ENCODE peak calls at places on chromosome X, in six cellular contexts. U is K562, J is A549, Q is HepG2, X is endothelial cell of umbilical vein, B is GM12878. R is an unnamed sample.

GRCh38 chrX:86002076-86002896 is 45.1 kb downstream of the CHM start:
- DNase-seq in U (peak), J (no peak), Q (peak), X (no peak), B (no peak), R (peak)

GRCh38 chrX:132775230-132775823 is 183.1 kb downstream of the HS6ST2 start:
- DNase-seq in U (no peak), J (no peak), Q (no peak), X (no peak), B (no peak), R (no peak)

GRCh38 chrX:96004386-96004785 is 680.3 kb upstream of the DIAPH2 start:
- DNase-seq in U (no peak), J (no peak), Q (no peak), X (peak), B (no peak), R (no peak)

GRCh38 chrX:55451990-55452824 is at the start of gene MAGEH1:
- DNase-seq in U (peak), J (peak), Q (peak), X (peak), B (peak), R (peak)

GRCh38 chrX:70635669-70636068 is 191.0 kb downstream of the DLG3 start:
- DNase-seq in U (no peak), J (no peak), Q (no peak), X (no peak), B (no peak), R (no peak)

GRCh38 chrX:12802741-12803140 is 11.5 kb downstream of the PRPS2 start:
- DNase-seq in U (no peak), J (no peak), Q (no peak), X (no peak), B (no peak), R (peak)

GRCh38 chrX:111560801-111561200 is 49.4 kb downstream of the SERTM2 start:
- DNase-seq in U (no peak), J (no peak), Q (no peak), X (no peak), B (no peak), R (no peak)

GRCh38 chrX:15686818-15687685 is 22.4 kb upstream of the CLTRN start:
- DNase-seq in U (peak), J (peak), Q (peak), X (peak), B (peak), R (peak)

GRCh38 chrX:33607042-33607595 is 395.8 kb upstream of the DMD start:
- DNase-seq in U (no peak), J (no peak), Q (no peak), X (no peak), B (no peak), R (no peak)

GRCh38 chrX:47191331-47191730 is 2.3 kb upstream of the UBA1 start:
- DNase-seq in U (no peak), J (no peak), Q (no peak), X (peak), B (no peak), R (peak)

GRCh38 chrX:138877746-138878145 is 166.2 kb upstream of the FGF13 start:
- DNase-seq in U (no peak), J (no peak), Q (no peak), X (no peak), B (no peak), R (no peak)

GRCh38 chrX:11664211-11664888 is 1.4 kb downstream of the ARHGAP6 start:
- DNase-seq in U (no peak), J (no peak), Q (no peak), X (no peak), B (no peak), R (no peak)

GRCh38 chrX:111083101-111083500 is 12.9 kb upstream of the PAK3 start:
- DNase-seq in U (no peak), J (no peak), Q (no peak), X (no peak), B (no peak), R (no peak)

GRCh38 chrX:4485917-4486316 is 772.5 kb upstream of the PRKX start:
- DNase-seq in U (no peak), J (no peak), Q (no peak), X (no peak), B (no peak), R (no peak)

GRCh38 chrX:4925911-4926310 is 1212.5 kb upstream of the PRKX start:
- DNase-seq in U (no peak), J (no peak), Q (no peak), X (no peak), B (no peak), R (no peak)

GRCh38 chrX:131366387-131366786 is 77.3 kb upstream of the IGSF1 start:
- DNase-seq in U (no peak), J (peak), Q (peak), X (peak), B (no peak), R (peak)

GRCh38 chrX:152943826-152944225 is 46.0 kb downstream of the ZNF185 start:
- DNase-seq in U (no peak), J (no peak), Q (no peak), X (no peak), B (no peak), R (no peak)

GRCh38 chrX:138986866-138987265 is 275.3 kb upstream of the FGF13 start:
- DNase-seq in U (no peak), J (no peak), Q (no peak), X (no peak), B (no peak), R (no peak)

GRCh38 chrX:111874241-111874640 is 1.7 kb upstream of the TRPC5OS start:
- DNase-seq in U (no peak), J (no peak), Q (no peak), X (no peak), B (no peak), R (no peak)

GRCh38 chrX:45068555-45068954 is 132.1 kb downstream of the DIPK2B start:
- DNase-seq in U (no peak), J (no peak), Q (no peak), X (no peak), B (no peak), R (no peak)

DNA sequence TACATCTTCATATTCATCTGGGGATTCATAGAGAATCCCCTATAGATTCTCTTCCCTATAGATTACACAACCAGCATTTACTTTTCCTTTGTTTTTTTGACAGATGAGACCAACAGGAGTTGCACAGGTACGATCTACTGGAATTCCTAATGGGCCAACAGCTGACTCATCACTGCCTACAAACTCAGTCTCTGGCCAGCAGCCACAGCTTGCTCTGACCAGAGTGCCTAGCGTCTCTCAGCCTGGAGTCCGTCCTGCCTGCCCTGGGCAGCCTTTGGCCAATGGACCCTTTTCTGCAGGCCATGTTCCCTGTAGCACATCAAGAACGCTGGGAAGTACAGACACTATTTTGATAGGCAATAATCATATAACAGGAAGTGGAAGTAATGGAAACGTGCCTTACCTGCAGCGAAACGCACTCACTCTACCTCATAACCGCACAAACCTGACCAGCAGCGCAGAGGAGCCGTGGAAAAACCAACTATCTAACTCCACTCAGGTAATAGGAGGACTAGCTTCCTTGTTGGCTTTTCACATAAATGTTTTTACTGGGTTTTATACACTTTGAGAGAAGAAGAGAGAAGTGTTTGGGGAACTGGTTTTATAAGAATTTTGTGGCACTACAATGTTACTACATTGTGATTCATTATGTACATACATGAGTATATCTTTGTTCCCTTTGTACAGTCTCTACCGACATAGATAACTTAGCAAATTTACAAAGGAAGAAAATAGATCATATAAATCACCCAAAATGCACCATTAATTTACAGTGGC is 137.2 kb downstream of the DIPK2B start:
- DNase-seq in U (no peak), J (no peak), Q (no peak), X (no peak), B (no peak), R (no peak)
- TF ChIP-seq MYC in U (no peak), J (no peak), Q (no peak), X (no peak), B (no peak), R (no peak)

GRCh38 chrX:29138003-29138402 is 550.8 kb downstream of the IL1RAPL1 start:
- DNase-seq in U (no peak), J (no peak), Q (no peak), X (no peak), B (no peak), R (no peak)

GRCh38 chrX:29136904-29137303 is 549.7 kb downstream of the IL1RAPL1 start:
- DNase-seq in U (no peak), J (no peak), Q (no peak), X (no peak), B (no peak), R (no peak)
- TF ChIP-seq MYC in U (no peak), J (no peak), Q (no peak), X (no peak), B (no peak), R (no peak)

GRCh38 chrX:54157561-54157960 is 25.5 kb downstream of the FAM120C start:
- DNase-seq in U (no peak), J (no peak), Q (no peak), X (no peak), B (no peak), R (peak)
- TF ChIP-seq MYC in U (no peak), J (no peak), Q (no peak), X (no peak), B (no peak), R (no peak)

GRCh38 chrX:136047969-136048368 is 62.7 kb downstream of the SLC9A6 start:
- DNase-seq in U (no peak), J (no peak), Q (no peak), X (no peak), B (no peak), R (no peak)
- TF ChIP-seq MYC in U (no peak), J (no peak), Q (no peak), X (no peak), B (no peak), R (no peak)

GRCh38 chrX:67346225-67346624 is 197.6 kb upstream of the AR start:
- DNase-seq in U (no peak), J (no peak), Q (no peak), X (no peak), B (no peak), R (no peak)
- TF ChIP-seq MYC in U (no peak), J (no peak), Q (no peak), X (no peak), B (no peak), R (no peak)

GRCh38 chrX:40552768-40553167 is 28.0 kb upstream of the ATP6AP2 start:
- DNase-seq in U (no peak), J (peak), Q (no peak), X (no peak), B (no peak), R (peak)
- TF ChIP-seq MYC in U (no peak), J (no peak), Q (no peak), X (no peak), B (no peak), R (no peak)

DNA sequence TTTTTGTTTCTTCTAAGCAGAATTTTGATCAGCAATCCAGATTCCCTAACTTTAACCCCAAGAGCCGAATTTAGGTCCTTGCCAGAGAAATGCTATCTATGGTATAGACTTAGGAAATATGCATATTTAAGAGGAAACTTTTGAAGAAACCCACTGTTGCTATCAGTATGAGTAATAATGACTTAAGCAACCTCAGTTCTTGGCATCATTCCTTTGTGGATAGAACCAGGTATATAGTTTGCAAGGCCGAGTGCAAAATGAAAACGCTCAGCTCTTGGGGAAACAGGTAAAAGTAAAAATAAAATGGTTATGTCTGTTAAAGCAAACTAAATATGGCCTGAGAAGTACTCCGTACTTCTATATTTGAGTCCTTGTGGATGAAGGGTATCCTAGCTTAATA is 78.1 kb downstream of the ARSF start:
- DNase-seq in U (no peak), J (no peak), Q (no peak), X (no peak), B (no peak), R (no peak)
- TF ChIP-seq MYC in U (no peak), J (no peak), Q (no peak), X (no peak), B (no peak), R (no peak)

GRCh38 chrX:1610166-1610565 is 4.7 kb upstream of the ASMT start:
- DNase-seq in U (no peak), J (no peak), Q (no peak), X (no peak), B (no peak), R (peak)

GRCh38 chrX:1609759-1610158 is 5.1 kb upstream of the ASMT start:
- DNase-seq in U (no peak), J (no peak), Q (no peak), X (no peak), B (no peak), R (no peak)

GRCh38 chrX:1610736-1611135 is 4.1 kb upstream of the ASMT start:
- DNase-seq in U (no peak), J (no peak), Q (no peak), X (no peak), B (no peak), R (no peak)

GRCh38 chrX:1609311-1609710 is 5.5 kb upstream of the ASMT start:
- DNase-seq in U (no peak), J (no peak), Q (no peak), X (no peak), B (no peak), R (no peak)

GRCh38 chrX:1606476-1606875 is 8.4 kb upstream of the ASMT start:
- DNase-seq in U (no peak), J (no peak), Q (no peak), X (no peak), B (no peak), R (no peak)
- TF ChIP-seq MYC in U (no peak), J (no peak), Q (no peak), X (no peak), B (no peak), R (no peak)

GRCh38 chrX:130155564-130155963 is 10.1 kb downstream of the AIFM1 start:
- DNase-seq in U (no peak), J (no peak), Q (no peak), X (peak), B (no peak), R (no peak)
- TF ChIP-seq MYC in U (no peak), J (no peak), Q (no peak), X (no peak), B (no peak), R (no peak)

GRCh38 chrX:56563231-56564116 is at the start of gene UBQLN2:
- DNase-seq in U (peak), J (no peak), Q (peak), X (peak), B (no peak), R (peak)

GRCh38 chrX:56564182-56564885 is 907 bp downstream of the UBQLN2 start:
- DNase-seq in U (peak), J (no peak), Q (peak), X (peak), B (no peak), R (peak)

GRCh38 chrX:56569378-56570061 is 6.1 kb downstream of the UBQLN2 start:
- DNase-seq in U (no peak), J (no peak), Q (no peak), X (no peak), B (no peak), R (peak)

DNA sequence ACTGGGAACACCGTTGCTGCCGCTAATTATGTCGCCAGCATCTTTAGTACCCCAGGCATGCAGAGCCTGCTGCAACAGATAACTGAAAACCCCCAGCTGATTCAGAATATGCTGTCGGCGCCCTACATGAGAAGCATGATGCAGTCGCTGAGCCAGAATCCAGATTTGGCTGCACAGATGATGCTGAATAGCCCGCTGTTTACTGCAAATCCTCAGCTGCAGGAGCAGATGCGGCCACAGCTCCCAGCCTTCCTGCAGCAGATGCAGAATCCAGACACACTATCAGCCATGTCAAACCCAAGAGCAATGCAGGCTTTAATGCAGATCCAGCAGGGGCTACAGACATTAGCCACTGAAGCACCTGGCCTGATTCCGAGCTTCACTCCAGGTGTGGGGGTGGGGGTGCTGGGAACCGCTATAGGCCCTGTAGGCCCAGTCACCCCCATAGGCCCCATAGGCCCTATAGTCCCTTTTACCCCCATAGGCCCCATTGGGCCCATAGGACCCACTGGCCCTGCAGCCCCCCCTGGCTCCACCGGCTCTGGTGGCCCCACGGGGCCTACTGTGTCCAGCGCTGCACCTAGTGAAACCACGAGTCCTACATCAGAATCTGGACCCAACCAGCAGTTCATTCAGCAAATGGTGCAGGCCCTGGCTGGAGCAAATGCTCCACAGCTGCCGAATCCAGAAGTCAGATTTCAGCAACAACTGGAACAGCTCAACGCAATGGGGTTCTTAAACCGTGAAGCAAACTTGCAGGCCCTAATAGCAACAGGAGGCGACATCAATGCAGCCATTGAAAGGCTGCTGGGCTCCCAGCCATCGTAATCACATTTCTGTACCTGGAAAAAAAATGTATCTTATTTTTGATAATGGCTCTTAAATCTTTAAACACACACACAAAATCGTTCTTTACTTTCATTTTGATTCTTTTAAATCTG is 1.8 kb downstream of the UBQLN2 start:
- DNase-seq in U (peak), J (no peak), Q (peak), X (no peak), B (no peak), R (no peak)
- TF ChIP-seq MYC in U (no peak), J (no peak), Q (no peak), X (no peak), B (no peak), R (no peak)